ENCODE peak calls at places on chromosomes 5 and 9, in four cellular contexts. One of them, this sample, is unnamed.

GRCh38 chr5:154190652-154191304 is at the start of gene GALNT10:
- DNase-seq in DND-41: peak; percentile 63
- DNase-seq in mesendoderm: peak; percentile 71
- DNase-seq in OCI-LY7: peak; percentile 86
- DNase-seq in this sample: peak; percentile 73

GRCh38 chr5:111738118-111738517 is 18.9 kb downstream of the NREP start:
- DNase-seq in DND-41: no peak
- DNase-seq in mesendoderm: no peak
- DNase-seq in OCI-LY7: peak; percentile 41
- DNase-seq in this sample: no peak

GRCh38 chr9:108994695-108995094 is 18.6 kb downstream of the CTNNAL1 start:
- DNase-seq in DND-41: peak; percentile 5
- DNase-seq in mesendoderm: no peak
- DNase-seq in OCI-LY7: peak; percentile 38
- DNase-seq in this sample: no peak

GRCh38 chr5:137248476-137248970 is 250.6 kb downstream of the SPOCK1 start:
- DNase-seq in DND-41: no peak
- DNase-seq in mesendoderm: no peak
- DNase-seq in OCI-LY7: no peak
- DNase-seq in this sample: no peak

GRCh38 chr9:214488-215448 is at the start of gene DOCK8:
- DNase-seq in DND-41: peak; percentile 48
- DNase-seq in mesendoderm: peak; percentile 80
- DNase-seq in OCI-LY7: peak; percentile 84
- DNase-seq in this sample: peak; percentile 69

GRCh38 chr9:108831496-108832178 is 24.1 kb downstream of the ACTL7B start:
- DNase-seq in DND-41: no peak
- DNase-seq in mesendoderm: no peak
- DNase-seq in OCI-LY7: no peak
- DNase-seq in this sample: no peak

GRCh38 chr5:55633574-55634203 is 78.4 kb downstream of the SLC38A9 start:
- DNase-seq in DND-41: peak; percentile 58
- DNase-seq in mesendoderm: no peak
- DNase-seq in OCI-LY7: no peak
- DNase-seq in this sample: peak; percentile 84

GRCh38 chr5:138870611-138871010 is 4.5 kb downstream of the LRRTM2 start:
- DNase-seq in DND-41: no peak
- DNase-seq in mesendoderm: peak; percentile 55
- DNase-seq in OCI-LY7: no peak
- DNase-seq in this sample: no peak

GRCh38 chr5:28310696-28311095 is 1272.3 kb upstream of the CDH9 start:
- DNase-seq in DND-41: no peak
- DNase-seq in mesendoderm: no peak
- DNase-seq in OCI-LY7: no peak
- DNase-seq in this sample: no peak

GRCh38 chr9:83032065-83032625 is 30.8 kb downstream of the RASEF start:
- DNase-seq in DND-41: no peak
- DNase-seq in mesendoderm: no peak
- DNase-seq in OCI-LY7: no peak
- DNase-seq in this sample: no peak

GRCh38 chr5:59789197-59789596 is 104.3 kb downstream of the PDE4D start:
- DNase-seq in DND-41: no peak
- DNase-seq in mesendoderm: no peak
- DNase-seq in OCI-LY7: no peak
- DNase-seq in this sample: no peak

GRCh38 chr5:168409601-168410458 is 76.4 kb upstream of the RARS1 start:
- DNase-seq in DND-41: no peak
- DNase-seq in mesendoderm: no peak
- DNase-seq in OCI-LY7: no peak
- DNase-seq in this sample: peak; percentile 56

GRCh38 chr5:113282470-113282869 is 152.3 kb downstream of the TSSK1B start:
- DNase-seq in DND-41: no peak
- DNase-seq in mesendoderm: no peak
- DNase-seq in OCI-LY7: no peak
- DNase-seq in this sample: no peak

GRCh38 chr5:57434227-57434640 is 48.4 kb downstream of the ACTBL2 start:
- DNase-seq in DND-41: no peak
- DNase-seq in mesendoderm: no peak
- DNase-seq in OCI-LY7: no peak
- DNase-seq in this sample: no peak

DNA sequence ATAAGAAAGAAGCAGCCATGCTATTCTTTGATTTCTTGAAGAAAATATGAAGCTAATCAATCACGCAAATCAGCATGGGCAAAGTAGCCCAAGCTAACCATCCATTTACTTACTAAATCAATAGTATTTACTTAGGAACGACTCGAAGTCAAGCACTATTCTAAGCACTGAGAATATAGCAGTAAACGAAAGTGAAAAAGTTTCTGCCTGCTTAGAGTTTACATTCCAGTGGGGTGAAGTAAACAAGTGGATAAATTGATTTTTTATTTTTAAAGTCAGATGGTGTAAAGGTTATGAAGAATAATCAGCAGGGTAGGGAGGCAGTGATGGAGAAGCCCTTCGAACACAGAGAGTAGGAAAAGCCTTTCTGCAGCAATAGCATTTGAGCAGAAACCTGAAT is 5.5 kb downstream of the TSTD2 start:
- DNase-seq in DND-41: no peak
- DNase-seq in mesendoderm: no peak
- DNase-seq in OCI-LY7: no peak
- DNase-seq in this sample: peak; percentile 26
- H3K27ac ChIP-seq in DND-41: no peak overlapping the region
- H3K27ac ChIP-seq in mesendoderm: no peak overlapping the region
- H3K27ac ChIP-seq in OCI-LY7: no peak overlapping the region
- H3K27ac ChIP-seq in this sample: peak overlapping the region; percentile 24

GRCh38 chr9:33992622-33993021 is 56.1 kb downstream of the UBAP2 start:
- DNase-seq in DND-41: no peak
- DNase-seq in mesendoderm: no peak
- DNase-seq in OCI-LY7: no peak
- DNase-seq in this sample: no peak

GRCh38 chr9:33993104-33993503 is 55.6 kb downstream of the UBAP2 start:
- DNase-seq in DND-41: no peak
- DNase-seq in mesendoderm: peak; percentile 9
- DNase-seq in OCI-LY7: no peak
- DNase-seq in this sample: no peak

GRCh38 chr9:33988219-33988890 is 60.3 kb downstream of the UBAP2 start:
- DNase-seq in DND-41: no peak
- DNase-seq in mesendoderm: no peak
- DNase-seq in OCI-LY7: no peak
- DNase-seq in this sample: peak; percentile 94
- H3K4me2 ChIP-seq in DND-41: no peak overlapping the region
- H3K4me2 ChIP-seq in mesendoderm: no peak overlapping the region
- H3K4me2 ChIP-seq in OCI-LY7: no peak overlapping the region
- H3K4me2 ChIP-seq in this sample: peak overlapping the region; percentile 79

GRCh38 chr5:53010819-53011218 is 21.7 kb downstream of the ITGA2 start:
- DNase-seq in DND-41: no peak
- DNase-seq in mesendoderm: no peak
- DNase-seq in OCI-LY7: no peak
- DNase-seq in this sample: no peak
- H3K27ac ChIP-seq in DND-41: no peak overlapping the region
- H3K27ac ChIP-seq in mesendoderm: no peak overlapping the region
- H3K27ac ChIP-seq in OCI-LY7: no peak overlapping the region
- H3K27ac ChIP-seq in this sample: no peak overlapping the region

GRCh38 chr5:134041570-134042411 is 37.0 kb upstream of the VDAC1 start:
- DNase-seq in DND-41: no peak
- DNase-seq in mesendoderm: no peak
- DNase-seq in OCI-LY7: no peak
- DNase-seq in this sample: no peak

GRCh38 chr5:134043793-134044525 is 39.2 kb upstream of the VDAC1 start:
- DNase-seq in DND-41: peak; percentile 60
- DNase-seq in mesendoderm: no peak
- DNase-seq in OCI-LY7: no peak
- DNase-seq in this sample: no peak

GRCh38 chr5:134046801-134047707 is 42.3 kb upstream of the VDAC1 start:
- DNase-seq in DND-41: no peak
- DNase-seq in mesendoderm: no peak
- DNase-seq in OCI-LY7: no peak
- DNase-seq in this sample: no peak

GRCh38 chr5:134048864-134049263 is 44.1 kb upstream of the VDAC1 start:
- DNase-seq in DND-41: no peak
- DNase-seq in mesendoderm: no peak
- DNase-seq in OCI-LY7: no peak
- DNase-seq in this sample: no peak

GRCh38 chr5:134046330-134046729 is 41.6 kb upstream of the VDAC1 start:
- DNase-seq in DND-41: no peak
- DNase-seq in mesendoderm: no peak
- DNase-seq in OCI-LY7: no peak
- DNase-seq in this sample: no peak
- H3K4me2 ChIP-seq in DND-41: no peak overlapping the region
- H3K4me2 ChIP-seq in mesendoderm: no peak overlapping the region
- H3K4me2 ChIP-seq in OCI-LY7: no peak overlapping the region
- H3K4me2 ChIP-seq in this sample: no peak overlapping the region

DNA sequence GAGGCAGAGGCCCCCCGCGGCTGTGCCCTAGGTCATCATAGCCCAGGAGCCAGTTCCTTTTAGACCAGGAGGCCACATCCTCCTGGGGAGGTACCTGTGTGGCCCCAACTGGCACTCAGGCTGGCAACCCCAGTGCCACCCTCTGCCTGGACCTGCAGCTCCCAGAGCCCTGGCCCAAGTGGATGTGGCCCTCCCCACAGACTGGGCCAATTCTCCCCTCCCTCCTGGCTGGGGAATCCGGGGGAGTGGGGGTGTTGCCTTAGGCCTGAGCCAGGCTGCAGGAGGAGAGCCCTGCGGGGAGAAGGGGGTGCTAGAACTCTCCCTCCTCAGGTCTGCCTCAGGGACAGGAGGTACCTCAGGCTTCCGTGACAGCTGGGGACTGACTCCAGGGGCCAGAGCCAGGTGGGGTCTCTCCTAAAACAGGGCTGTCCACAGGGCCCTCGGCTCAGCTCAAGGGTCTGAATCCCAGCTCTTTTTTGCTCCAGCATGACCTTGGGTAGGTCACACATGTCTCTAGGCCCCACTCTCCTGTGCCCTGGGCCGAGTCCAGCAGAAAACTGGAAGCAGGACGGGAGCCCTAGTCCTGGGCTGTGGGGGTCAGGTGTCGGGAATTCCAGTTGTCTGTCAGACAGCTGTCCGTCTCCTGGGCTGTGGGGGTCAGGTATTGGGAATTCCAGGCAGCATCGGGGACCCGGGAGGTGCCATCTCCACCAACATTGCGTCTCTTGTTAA is 9.6 kb downstream of the DNLZ start:
- DNase-seq in DND-41: no peak
- DNase-seq in mesendoderm: no peak
- DNase-seq in OCI-LY7: no peak
- DNase-seq in this sample: no peak
- H3K27ac ChIP-seq in DND-41: no peak overlapping the region
- H3K27ac ChIP-seq in mesendoderm: no peak overlapping the region
- H3K27ac ChIP-seq in OCI-LY7: no peak overlapping the region
- H3K27ac ChIP-seq in this sample: no peak overlapping the region

DNA sequence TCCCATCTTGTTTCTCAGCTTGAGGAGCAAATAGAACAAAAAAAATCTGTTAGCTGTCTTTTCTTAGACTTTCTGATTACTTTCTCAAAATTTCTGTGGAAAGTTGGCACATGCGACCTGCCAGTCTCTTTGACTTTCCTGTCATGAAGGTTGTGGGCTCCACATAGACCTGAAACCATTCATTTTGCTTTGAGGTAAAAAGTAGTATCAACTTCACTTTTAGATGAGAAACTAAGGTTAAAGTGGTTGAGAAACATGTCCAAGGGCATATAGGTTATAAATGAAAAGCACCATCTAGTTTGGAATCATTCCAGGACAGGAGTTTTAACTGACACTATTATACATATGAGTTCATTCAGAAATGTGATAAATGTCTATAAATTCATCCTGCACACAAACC is 42.7 kb downstream of the ST8SIA4 start:
- DNase-seq in DND-41: no peak
- DNase-seq in mesendoderm: no peak
- DNase-seq in OCI-LY7: no peak
- DNase-seq in this sample: peak; percentile 35
- H3K4me2 ChIP-seq in DND-41: no peak overlapping the region
- H3K4me2 ChIP-seq in mesendoderm: no peak overlapping the region
- H3K4me2 ChIP-seq in OCI-LY7: no peak overlapping the region
- H3K4me2 ChIP-seq in this sample: no peak overlapping the region

This sample was measured in MM.1S.